ENCODE peak calls at places on chromosome 19, in six cellular contexts. W is ACHN; P is psoas muscle; M is adrenal gland; X is ELR; R is activated CD8-positive, alpha-beta memory T cell treated with anti-CD3 and anti-CD28 coated beads for 4 hours. Z is an unnamed sample.

GRCh38 chr19:44865196-44865767 is 19.2 kb downstream of the NECTIN2 start:
- DNase-seq in W (no peak), P (no peak), M (no peak), X (no peak), R (no peak), Z (no peak)

GRCh38 chr19:14545716-14546082 is 16.3 kb downstream of the TECR start:
- DNase-seq in W (no peak), P (no peak), M (no peak), X (no peak), R (no peak), Z (no peak)

GRCh38 chr19:4371898-4372629 is 28.3 kb downstream of the SH3GL1 start:
- DNase-seq in W (no peak), P (peak), M (no peak), X (no peak), R (no peak), Z (no peak)

GRCh38 chr19:58395220-58395978 is at the start of gene RNF225:
- DNase-seq in W (no peak), P (no peak), M (no peak), X (no peak), R (no peak), Z (no peak)

GRCh38 chr19:14073925-14074838 is 1.6 kb downstream of the MISP3 start:
- DNase-seq in W (peak), P (no peak), M (no peak), X (peak), R (no peak), Z (peak)

GRCh38 chr19:27972291-27973040 is 1240.5 kb downstream of the UQCRFS1 start:
- DNase-seq in W (peak), P (no peak), M (no peak), X (peak), R (no peak), Z (no peak)

GRCh38 chr19:6044056-6044805 is 66.1 kb downstream of the RFX2 start:
- DNase-seq in W (no peak), P (no peak), M (no peak), X (no peak), R (no peak), Z (no peak)

GRCh38 chr19:2756921-2757881 is 17.4 kb upstream of the SLC39A3 start:
- DNase-seq in W (no peak), P (no peak), M (no peak), X (no peak), R (no peak), Z (no peak)

GRCh38 chr19:45400192-45400591 is 4.7 kb downstream of the PPP1R13L start:
- DNase-seq in W (no peak), P (no peak), M (no peak), X (no peak), R (no peak), Z (no peak)

GRCh38 chr19:42277821-42278809 is 9.1 kb downstream of the CIC start:
- DNase-seq in W (peak), P (no peak), M (peak), X (peak), R (no peak), Z (no peak)

Z was measured in immature natural killer cell.